ENCODE peak calls at places on chromosomes 6 and 20, in four cellular contexts. F, N, I and M are unnamed samples.

GRCh38 chr6:13413906-13414555 is 73.4 kb downstream of the GFOD1 start:
- DNase-seq in N (no peak), I (no peak), F (no peak), M (no peak)

GRCh38 chr20:46963758-46964181 is 69.1 kb downstream of the EYA2 start:
- DNase-seq in I (no peak), F (no peak), N (no peak), M (no peak)

GRCh38 chr6:136737343-136738177 is 54.7 kb downstream of the MAP3K5 start:
- DNase-seq in F (peak; percentile 54), N (no peak), I (no peak), M (peak; percentile 76)

GRCh38 chr6:15879372-15880261 is 216.8 kb upstream of the DTNBP1 start:
- DNase-seq in I (no peak), F (peak; percentile 68), N (no peak), M (peak; percentile 92)

GRCh38 chr6:150143521-150144293 is 863 bp downstream of the PPP1R14C start:
- DNase-seq in N (no peak), F (no peak), I (no peak), M (no peak)

GRCh38 chr6:87682310-87682709 is 19.7 kb downstream of the AKIRIN2 start:
- DNase-seq in I (no peak), N (no peak), F (no peak), M (no peak)

GRCh38 chr6:22512716-22513452 is 56.5 kb upstream of the HDGFL1 start:
- DNase-seq in I (no peak), F (no peak), N (no peak), M (no peak)

GRCh38 chr6:154367839-154368695 is 11.5 kb upstream of the IPCEF1 start:
- DNase-seq in N (no peak), F (no peak), I (no peak), M (no peak)

GRCh38 chr6:52403627-52404026 is 16.5 kb upstream of the EFHC1 start:
- DNase-seq in I (no peak), F (no peak), N (no peak), M (no peak)

GRCh38 chr6:32047084-32047478 is 8.9 kb downstream of the CYP21A2 start:
- DNase-seq in N (no peak), F (peak; percentile 71), I (no peak), M (peak; percentile 91)

GRCh38 chr20:11048739-11049138 is 374.9 kb upstream of the JAG1 start:
- DNase-seq in I (no peak), F (no peak), N (no peak), M (no peak)

GRCh38 chr20:20034486-20034885 is 17.3 kb downstream of the NAA20 start:
- DNase-seq in N (no peak), F (no peak), I (no peak), M (no peak)

GRCh38 chr20:63977392-63978276 is 1.8 kb downstream of the SAMD10 start:
- DNase-seq in F (no peak), I (peak; percentile 60), N (no peak), M (peak; percentile 66)

GRCh38 chr6:136529655-136530054 is 20.6 kb downstream of the MAP7 start:
- DNase-seq in N (no peak), I (no peak), F (no peak), M (no peak)

GRCh38 chr6:107080036-107080435 is 35.3 kb downstream of the BEND3 start:
- DNase-seq in I (peak; percentile 5), N (no peak), F (no peak), M (peak; percentile 46)

GRCh38 chr6:151576658-151577057 is 82.8 kb downstream of the CCDC170 start:
- DNase-seq in N (no peak), F (no peak), I (no peak), M (no peak)

GRCh38 chr6:34745277-34746103 is 11.8 kb upstream of the SNRPC start:
- DNase-seq in I (no peak), N (no peak), F (no peak), M (no peak)

GRCh38 chr6:142945446-142946180 is 637 bp upstream of the HIVEP2 start:
- DNase-seq in F (peak; percentile 84), I (peak; percentile 59), N (no peak), M (no peak)

GRCh38 chr20:45039470-45039811 is 61.5 kb downstream of the KCNS1 start:
- DNase-seq in N (no peak), I (no peak), F (no peak), M (no peak)

GRCh38 chr20:62405108-62405980 is 1.7 kb downstream of the CABLES2 start:
- DNase-seq in I (peak; percentile 77), F (peak; percentile 77), N (no peak), M (peak; percentile 89)

GRCh38 chr6:31659649-31660223 is 842 bp downstream of the C6orf47 start:
- DNase-seq in I (no peak), N (no peak), F (no peak), M (no peak)

GRCh38 chr6:161373905-161374451 is 100.1 kb upstream of the AGPAT4 start:
- DNase-seq in F (peak; percentile 73), N (peak; percentile 34), I (peak; percentile 55), M (peak; percentile 78)

GRCh38 chr6:131840441-131840840 is 32.6 kb downstream of the ENPP1 start:
- DNase-seq in F (no peak), N (no peak), I (no peak), M (no peak)

GRCh38 chr20:56799187-56799586 is 170.1 kb downstream of the TFAP2C start:
- DNase-seq in N (no peak), F (no peak), I (no peak), M (no peak)

GRCh38 chr20:10239954-10240353 is 21.3 kb downstream of the SNAP25 start:
- DNase-seq in F (no peak), I (peak; percentile 84), N (no peak), M (no peak)

GRCh38 chr20:62733250-62733842 is 24.7 kb downstream of the NTSR1 start:
- DNase-seq in F (no peak), I (no peak), N (no peak), M (no peak)

GRCh38 chr6:41608443-41609151 is 29.7 kb upstream of the MDFI start:
- DNase-seq in I (no peak), N (no peak), F (no peak), M (no peak)

GRCh38 chr20:31494131-31494530 is 19.0 kb downstream of the REM1 start:
- DNase-seq in F (no peak), N (no peak), I (peak; percentile 61), M (no peak)

GRCh38 chr6:46757206-46757564 is 10.5 kb downstream of the ANKRD66 start:
- DNase-seq in I (no peak), N (no peak), F (no peak), M (no peak)

GRCh38 chr6:78347191-78347916 is 520.0 kb upstream of the IRAK1BP1 start:
- DNase-seq in N (no peak), I (no peak), F (no peak), M (no peak)

DNA sequence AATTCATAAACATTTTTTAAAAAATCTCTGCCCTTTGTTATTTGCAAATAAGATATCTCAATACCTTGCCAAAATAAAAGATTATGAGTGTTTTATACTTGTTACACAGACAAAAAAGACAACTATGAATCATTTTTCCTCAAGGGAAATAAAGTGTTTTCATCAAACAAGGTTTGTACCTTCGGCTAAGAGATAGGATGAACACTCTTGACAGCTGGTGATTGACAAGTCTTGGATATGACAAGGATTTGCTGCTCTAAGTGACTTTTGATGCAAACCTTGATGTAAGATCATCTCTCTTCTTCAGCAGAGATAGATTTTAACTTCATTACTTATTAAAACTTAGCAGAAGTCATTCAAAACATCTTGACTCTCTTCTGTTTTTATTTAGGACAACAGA is 514.3 kb upstream of the IRAK1BP1 start:
- DNase-seq in N (no peak), I (no peak), F (no peak), M (no peak)
- TF ChIP-seq EP300 in N (no peak), I (no peak), F (no peak), M (no peak)

DNA sequence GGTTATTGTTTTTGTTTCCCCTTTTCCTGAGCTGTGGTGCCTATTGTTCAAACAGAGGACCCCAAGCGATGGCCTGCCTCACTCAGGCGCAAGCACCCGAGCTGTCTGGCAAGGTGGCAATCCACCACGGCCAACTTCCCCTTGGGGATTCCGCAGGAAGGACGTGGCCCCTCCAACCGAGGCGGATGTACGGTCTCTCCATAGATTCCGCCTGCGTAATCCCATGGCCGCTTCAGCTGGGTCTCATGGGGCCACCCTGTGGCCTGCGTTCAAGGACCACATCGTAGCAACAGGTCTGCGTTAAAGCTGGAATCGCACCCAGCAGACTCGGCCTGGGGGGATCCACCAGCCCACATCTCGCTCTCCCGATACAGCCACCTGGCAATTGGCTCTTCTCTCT is 79.9 kb downstream of the CEBPB start:
- DNase-seq in N (no peak), I (no peak), F (no peak), M (no peak)
- H3K4me3 ChIP-seq in N (no peak overlapping the region), I (no peak overlapping the region), F (no peak overlapping the region), M (no peak overlapping the region)

GRCh38 chr6:112827793-112828192 is 480.7 kb downstream of the RFPL4B start:
- DNase-seq in F (no peak), I (no peak), N (no peak), M (peak; percentile 64)
- TF ChIP-seq EP300 in F (no peak), I (no peak), N (no peak), M (no peak)

DNA sequence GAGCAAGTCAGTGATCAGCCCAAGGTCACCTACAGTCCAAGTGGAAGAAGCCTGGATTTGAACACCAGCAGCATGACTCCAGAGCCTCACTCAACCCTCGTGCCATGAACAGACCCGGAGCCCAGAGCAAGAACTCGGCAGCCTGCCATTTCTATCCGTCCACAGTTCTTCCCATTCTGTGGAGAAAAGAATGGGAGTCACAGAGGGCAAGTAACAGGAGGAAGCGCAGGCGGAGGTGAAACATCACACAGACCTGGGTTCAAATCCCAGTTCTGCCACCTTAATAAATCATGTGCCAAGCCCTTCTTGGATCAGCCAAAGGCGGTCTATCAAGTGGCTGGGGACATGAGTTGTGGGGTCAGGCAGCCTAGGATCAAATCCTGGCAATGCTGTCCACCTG is 4.3 kb downstream of the PREX1 start:
- DNase-seq in F (no peak), I (no peak), N (no peak), M (no peak)
- H3K4me3 ChIP-seq in F (no peak overlapping the region), I (no peak overlapping the region), N (no peak overlapping the region), M (no peak overlapping the region)

GRCh38 chr6:84136364-84137050 is 90.9 kb downstream of the CEP162 start:
- DNase-seq in I (no peak), N (no peak), F (no peak), M (no peak)

GRCh38 chr6:84135291-84135690 is 92.2 kb downstream of the CEP162 start:
- DNase-seq in F (no peak), N (no peak), I (no peak), M (no peak)

GRCh38 chr6:84139311-84139710 is 88.1 kb downstream of the CEP162 start:
- DNase-seq in N (no peak), I (no peak), F (no peak), M (no peak)

GRCh38 chr6:84137989-84138575 is 89.4 kb downstream of the CEP162 start:
- DNase-seq in I (no peak), N (no peak), F (no peak), M (no peak)

GRCh38 chr6:84137051-84137375 is 90.4 kb downstream of the CEP162 start:
- DNase-seq in N (no peak), F (no peak), I (no peak), M (no peak)
- TF ChIP-seq EP300 in N (no peak), F (no peak), I (no peak), M (no peak)